ENCODE peak calls at places on chromosomes 7 and 10, in four cellular contexts. T, Y, V and U are unnamed samples.

GRCh38 chr10:106576534-106576933 is 588.0 kb downstream of the SORCS1 start:
- DNase-seq in T (no peak), Y (no peak), V (no peak), U (no peak)

GRCh38 chr7:92836489-92837213 is at the start of gene CDK6:
- DNase-seq in T (peak; percentile 65), Y (peak; percentile 73), V (peak; percentile 70), U (peak; percentile 71)

GRCh38 chr10:114607358-114607998 is 50.6 kb downstream of the ABLIM1 start:
- DNase-seq in T (no peak), Y (peak; percentile 59), V (peak; percentile 56), U (no peak)

GRCh38 chr7:156222611-156223010 is 410.3 kb upstream of the SHH start:
- DNase-seq in T (no peak), Y (peak; percentile 12), V (no peak), U (no peak)

GRCh38 chr7:45627691-45628456 is 53.7 kb downstream of the ADCY1 start:
- DNase-seq in T (no peak), Y (peak; percentile 13), V (no peak), U (no peak)

GRCh38 chr7:147053761-147054160 is 937.2 kb downstream of the CNTNAP2 start:
- DNase-seq in T (no peak), Y (no peak), V (no peak), U (no peak)

GRCh38 chr10:84908491-84908890 is 580.1 kb downstream of the CCSER2 start:
- DNase-seq in T (no peak), Y (no peak), V (no peak), U (no peak)

GRCh38 chr10:624605-625334 is 64.7 kb downstream of the DIP2C start:
- DNase-seq in T (peak; percentile 88), Y (no peak), V (peak; percentile 85), U (no peak)

GRCh38 chr7:130009848-130010688 is 41.1 kb downstream of the ZC3HC1 start:
- DNase-seq in T (peak; percentile 60), Y (no peak), V (peak; percentile 89), U (peak; percentile 41)

GRCh38 chr10:118832242-118832651 is 77.5 kb upstream of the CACUL1 start:
- DNase-seq in T (peak; percentile 62), Y (peak; percentile 64), V (peak; percentile 13), U (no peak)

GRCh38 chr7:120600607-120601006 is 257.3 kb downstream of the TSPAN12 start:
- DNase-seq in T (no peak), Y (no peak), V (no peak), U (no peak)

GRCh38 chr10:61366365-61366764 is 86.8 kb downstream of the TMEM26 start:
- DNase-seq in T (no peak), Y (no peak), V (no peak), U (no peak)

GRCh38 chr7:91266931-91267557 is 2.8 kb downstream of the FZD1 start:
- DNase-seq in T (peak; percentile 45), Y (no peak), V (no peak), U (no peak)

GRCh38 chr7:102421706-102422105 is 11.7 kb upstream of the ORAI2 start:
- DNase-seq in T (no peak), Y (no peak), V (no peak), U (no peak)

GRCh38 chr7:106858618-106859532 is 6.2 kb upstream of the PIK3CG start:
- DNase-seq in T (peak; percentile 68), Y (peak; percentile 59), V (no peak), U (peak; percentile 62)

GRCh38 chr7:66668112-66668511 is 39.4 kb downstream of the KCTD7 start:
- DNase-seq in T (no peak), Y (no peak), V (no peak), U (no peak)

GRCh38 chr7:38375453-38375852 is 102.0 kb upstream of the TARP start:
- DNase-seq in T (no peak), Y (no peak), V (no peak), U (no peak)

GRCh38 chr10:73850863-73851461 is 23.4 kb downstream of the CAMK2G start:
- DNase-seq in T (peak; percentile 50), Y (no peak), V (peak; percentile 50), U (no peak)

GRCh38 chr10:104330168-104331117 is 7.8 kb downstream of the ITPRIP start:
- DNase-seq in T (peak; percentile 63), Y (no peak), V (peak; percentile 93), U (no peak)
- H3K4me1 ChIP-seq in T (peaks cover 100% of the 10 kb centered on the region), Y (no peaks in the 10 kb centered on the region), V (peaks cover 67% of the 10 kb centered on the region), U (peaks cover 20% of the 10 kb centered on the region)

GRCh38 chr10:71472912-71473311 is 76.2 kb downstream of the CDH23 start:
- DNase-seq in T (no peak), Y (no peak), V (no peak), U (no peak)

GRCh38 chr10:71475243-71475871 is 78.6 kb downstream of the CDH23 start:
- DNase-seq in T (no peak), Y (peak; percentile 81), V (no peak), U (peak; percentile 49)

GRCh38 chr10:71473671-71474599 is 77.2 kb downstream of the CDH23 start:
- DNase-seq in T (peak; percentile 79), Y (peak; percentile 97), V (no peak), U (no peak)

GRCh38 chr10:71476249-71477011 is 79.7 kb downstream of the CDH23 start:
- DNase-seq in T (peak; percentile 69), Y (no peak), V (no peak), U (no peak)

DNA sequence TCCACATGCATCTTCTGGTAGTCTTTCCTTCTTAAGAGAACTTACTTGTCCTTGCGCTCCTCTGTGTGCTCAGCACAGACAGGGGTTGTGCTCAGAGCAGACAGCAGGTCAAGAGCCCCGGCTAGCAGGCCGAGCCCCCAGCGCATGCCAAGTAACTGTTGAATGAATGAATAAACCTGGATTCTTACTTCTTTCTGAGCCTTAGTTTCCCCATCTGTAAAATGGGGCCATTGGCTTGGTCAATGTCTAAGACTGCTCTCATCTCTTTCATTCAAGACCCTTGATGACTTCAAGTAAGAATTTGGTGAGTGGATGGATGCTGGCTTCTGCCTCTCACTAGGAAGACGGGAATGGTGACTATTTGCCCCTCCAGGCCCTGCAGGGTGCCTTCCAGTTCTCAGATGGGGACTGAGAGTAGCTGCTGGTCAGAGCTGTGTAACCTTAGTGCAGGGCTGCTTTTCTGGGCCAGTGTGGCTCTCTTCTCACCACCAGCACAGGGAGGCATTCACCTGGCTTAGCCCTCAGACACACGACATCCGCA is 78.1 kb downstream of the CDH23 start:
- DNase-seq in T (no peak), Y (no peak), V (no peak), U (no peak)
- H3K4me1 ChIP-seq in T (peaks cover 77% of the 10 kb centered on the region), Y (peaks cover 4% of the 10 kb centered on the region), V (no peaks in the 10 kb centered on the region), U (no peaks in the 10 kb centered on the region)

GRCh38 chr7:123750389-123751230 is 1.8 kb upstream of the WASL start:
- DNase-seq in T (no peak), Y (no peak), V (no peak), U (no peak)

GRCh38 chr7:123748171-123748733 is 551 bp downstream of the WASL start:
- DNase-seq in T (peak; percentile 44), Y (peak; percentile 55), V (peak; percentile 28), U (peak; percentile 53)

GRCh38 chr7:123747620-123748141 is 1.1 kb downstream of the WASL start:
- DNase-seq in T (peak; percentile 59), Y (peak; percentile 82), V (peak; percentile 88), U (peak; percentile 70)

GRCh38 chr7:123748734-123749536 is at the start of gene WASL:
- DNase-seq in T (peak; percentile 94), Y (peak; percentile 94), V (peak; percentile 85), U (peak; percentile 92)

GRCh38 chr7:123749537-123749857 is 694 bp upstream of the WASL start:
- DNase-seq in T (peak; percentile 43), Y (peak; percentile 63), V (peak; percentile 67), U (no peak)
- H3K4me1 ChIP-seq in T (peaks cover 50% of the 10 kb centered on the region), Y (no peaks in the 10 kb centered on the region), V (peaks cover 2% of the 10 kb centered on the region), U (peaks cover 48% of the 10 kb centered on the region)

GRCh38 chr10:83886871-83887270 is 252.4 kb upstream of the GHITM start:
- DNase-seq in T (no peak), Y (no peak), V (no peak), U (no peak)

GRCh38 chr10:83896219-83896618 is 243.1 kb upstream of the GHITM start:
- DNase-seq in T (no peak), Y (no peak), V (no peak), U (no peak)

GRCh38 chr10:83897626-83898025 is 241.7 kb upstream of the GHITM start:
- DNase-seq in T (no peak), Y (no peak), V (no peak), U (no peak)

DNA sequence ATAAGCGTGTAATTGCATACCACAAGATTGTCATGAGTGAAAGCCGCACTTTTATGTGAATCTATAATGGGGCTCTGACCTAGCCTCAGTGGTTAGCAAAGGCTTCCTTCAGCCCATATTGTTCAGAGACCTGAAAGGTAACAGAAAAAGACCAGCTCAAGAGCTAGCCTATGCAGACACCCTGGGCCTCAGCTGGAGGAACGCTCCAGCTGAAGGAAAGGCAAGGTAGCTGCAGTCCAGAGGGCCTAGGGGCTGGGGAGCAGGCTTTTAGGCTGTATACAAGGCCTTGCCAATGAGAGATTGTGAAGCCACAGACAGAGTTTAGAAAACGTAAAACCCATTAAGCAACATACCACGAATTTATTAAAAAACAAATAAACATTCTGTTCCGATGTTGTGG is 246.6 kb upstream of the GHITM start:
- DNase-seq in T (no peak), Y (no peak), V (no peak), U (no peak)
- H3K4me1 ChIP-seq in T (no peaks in the 10 kb centered on the region), Y (no peaks in the 10 kb centered on the region), V (no peaks in the 10 kb centered on the region), U (no peaks in the 10 kb centered on the region)

GRCh38 chr10:8055420-8056349 is 1.2 kb downstream of the GATA3 start:
- DNase-seq in T (no peak), Y (no peak), V (no peak), U (no peak)

GRCh38 chr10:8054498-8055407 is at the start of gene GATA3:
- DNase-seq in T (peak; percentile 55), Y (no peak), V (peak; percentile 34), U (no peak)

GRCh38 chr10:8053446-8054242 is 844 bp upstream of the GATA3 start:
- DNase-seq in T (peak; percentile 82), Y (peak; percentile 85), V (peak; percentile 70), U (peak; percentile 54)

GRCh38 chr10:8052970-8053445 is 1.5 kb upstream of the GATA3 start:
- DNase-seq in T (no peak), Y (no peak), V (no peak), U (no peak)

DNA sequence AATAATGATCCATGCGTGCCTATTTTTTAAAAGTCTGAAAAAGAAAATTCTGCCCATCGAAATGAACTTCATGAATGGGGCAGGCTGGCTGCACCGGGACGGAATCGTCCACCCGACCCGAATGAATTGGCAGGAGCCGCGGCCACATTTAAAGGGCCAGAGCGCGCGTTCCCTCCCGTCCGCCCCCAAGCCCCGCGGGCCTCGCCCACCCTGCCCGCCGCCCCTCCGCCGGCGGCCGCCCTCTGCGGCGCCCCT is 318 bp upstream of the GATA3 start:
- DNase-seq in T (no peak), Y (no peak), V (no peak), U (no peak)
- H3K4me1 ChIP-seq in T (peaks cover 48% of the 10 kb centered on the region), Y (no peaks in the 10 kb centered on the region), V (no peaks in the 10 kb centered on the region), U (peaks cover 24% of the 10 kb centered on the region)

GRCh38 chr7:2644514-2645273 is 12.9 kb downstream of the TTYH3 start:
- DNase-seq in T (peak; percentile 76), Y (no peak), V (no peak), U (peak; percentile 72)
- H3K4me1 ChIP-seq in T (peaks cover 50% of the 10 kb centered on the region), Y (peaks cover 6% of the 10 kb centered on the region), V (peaks cover 34% of the 10 kb centered on the region), U (peaks cover 8% of the 10 kb centered on the region)

GRCh38 chr10:93390691-93391090 is 91.4 kb downstream of the MYOF start:
- DNase-seq in T (no peak), Y (no peak), V (peak; percentile 26), U (no peak)
- H3K4me1 ChIP-seq in T (peaks cover 26% of the 10 kb centered on the region), Y (no peaks in the 10 kb centered on the region), V (peaks cover 17% of the 10 kb centered on the region), U (no peaks in the 10 kb centered on the region)